ENCODE peak calls at places on chromosomes 3 and 15, in ten cellular contexts. One of them, this sample, is unnamed.

GRCh38 chr15:49621327-49622210 is 721 bp downstream of the DTWD1 start:
- DNase-seq in anterior cingulate cortex: no peak
- DNase-seq in ecto neural progenitor cell: no peak
- DNase-seq in NCI-H1092: no peak
- DNase-seq in neural crest cell: no peak
- DNase-seq in T-helper 2 cell: peak; percentile 15
- DNase-seq in activated CD4-positive, alpha-beta T cell treated with anti-CD3 and anti-CD28 coated beads, Interleukin-2, amount 50 U/mL, for 24 hours: no peak
- DNase-seq in cardiac fibroblast: peak; percentile 29
- DNase-seq in neuronal stem cell: no peak
- DNase-seq in HL-60: peak; percentile 12
- DNase-seq in this sample: no peak

GRCh38 chr15:50945725-50946124 is 37.2 kb downstream of the AP4E1 start:
- DNase-seq in anterior cingulate cortex: no peak
- DNase-seq in ecto neural progenitor cell: no peak
- DNase-seq in NCI-H1092: no peak
- DNase-seq in neural crest cell: no peak
- DNase-seq in T-helper 2 cell: no peak
- DNase-seq in activated CD4-positive, alpha-beta T cell treated with anti-CD3 and anti-CD28 coated beads, Interleukin-2, amount 50 U/mL, for 24 hours: no peak
- DNase-seq in cardiac fibroblast: peak; percentile 44
- DNase-seq in neuronal stem cell: no peak
- DNase-seq in HL-60: peak; percentile 7
- DNase-seq in this sample: no peak

GRCh38 chr3:57942872-57943283 is 65.3 kb upstream of the FLNB start:
- DNase-seq in anterior cingulate cortex: no peak
- DNase-seq in ecto neural progenitor cell: no peak
- DNase-seq in NCI-H1092: no peak
- DNase-seq in neural crest cell: no peak
- DNase-seq in T-helper 2 cell: no peak
- DNase-seq in activated CD4-positive, alpha-beta T cell treated with anti-CD3 and anti-CD28 coated beads, Interleukin-2, amount 50 U/mL, for 24 hours: no peak
- DNase-seq in cardiac fibroblast: no peak
- DNase-seq in neuronal stem cell: no peak
- DNase-seq in HL-60: no peak
- DNase-seq in this sample: no peak

GRCh38 chr3:60316121-60316783 is 935.0 kb downstream of the FHIT start:
- DNase-seq in anterior cingulate cortex: no peak
- DNase-seq in ecto neural progenitor cell: no peak
- DNase-seq in NCI-H1092: no peak
- DNase-seq in neural crest cell: no peak
- DNase-seq in T-helper 2 cell: no peak
- DNase-seq in activated CD4-positive, alpha-beta T cell treated with anti-CD3 and anti-CD28 coated beads, Interleukin-2, amount 50 U/mL, for 24 hours: no peak
- DNase-seq in cardiac fibroblast: peak; percentile 81
- DNase-seq in neuronal stem cell: no peak
- DNase-seq in HL-60: no peak
- DNase-seq in this sample: no peak

GRCh38 chr15:57319919-57320542 is 56.3 kb upstream of the CGNL1 start:
- DNase-seq in anterior cingulate cortex: no peak
- DNase-seq in ecto neural progenitor cell: no peak
- DNase-seq in NCI-H1092: no peak
- DNase-seq in neural crest cell: no peak
- DNase-seq in T-helper 2 cell: no peak
- DNase-seq in activated CD4-positive, alpha-beta T cell treated with anti-CD3 and anti-CD28 coated beads, Interleukin-2, amount 50 U/mL, for 24 hours: no peak
- DNase-seq in cardiac fibroblast: no peak
- DNase-seq in neuronal stem cell: no peak
- DNase-seq in HL-60: no peak
- DNase-seq in this sample: no peak

GRCh38 chr3:194872669-194872977 is 186.9 kb downstream of the FAM43A start:
- DNase-seq in anterior cingulate cortex: no peak
- DNase-seq in ecto neural progenitor cell: no peak
- DNase-seq in NCI-H1092: no peak
- DNase-seq in neural crest cell: no peak
- DNase-seq in T-helper 2 cell: no peak
- DNase-seq in activated CD4-positive, alpha-beta T cell treated with anti-CD3 and anti-CD28 coated beads, Interleukin-2, amount 50 U/mL, for 24 hours: no peak
- DNase-seq in cardiac fibroblast: peak; percentile 35
- DNase-seq in neuronal stem cell: no peak
- DNase-seq in HL-60: no peak
- DNase-seq in this sample: peak; percentile 45

GRCh38 chr3:146469206-146470017 is at the start of gene PLSCR2:
- DNase-seq in anterior cingulate cortex: no peak
- DNase-seq in ecto neural progenitor cell: peak; percentile 58
- DNase-seq in NCI-H1092: peak; percentile 22
- DNase-seq in neural crest cell: no peak
- DNase-seq in T-helper 2 cell: peak; percentile 68
- DNase-seq in activated CD4-positive, alpha-beta T cell treated with anti-CD3 and anti-CD28 coated beads, Interleukin-2, amount 50 U/mL, for 24 hours: peak; percentile 39
- DNase-seq in cardiac fibroblast: peak; percentile 23
- DNase-seq in neuronal stem cell: no peak
- DNase-seq in HL-60: no peak
- DNase-seq in this sample: peak; percentile 19

GRCh38 chr3:174533286-174533685 is 325.8 kb upstream of the NAALADL2 start:
- DNase-seq in anterior cingulate cortex: no peak
- DNase-seq in ecto neural progenitor cell: no peak
- DNase-seq in NCI-H1092: no peak
- DNase-seq in neural crest cell: no peak
- DNase-seq in T-helper 2 cell: no peak
- DNase-seq in activated CD4-positive, alpha-beta T cell treated with anti-CD3 and anti-CD28 coated beads, Interleukin-2, amount 50 U/mL, for 24 hours: no peak
- DNase-seq in cardiac fibroblast: no peak
- DNase-seq in neuronal stem cell: no peak
- DNase-seq in HL-60: no peak
- DNase-seq in this sample: peak; percentile 58

GRCh38 chr3:81914254-81914653 is 152.8 kb upstream of the GBE1 start:
- DNase-seq in anterior cingulate cortex: no peak
- DNase-seq in ecto neural progenitor cell: no peak
- DNase-seq in NCI-H1092: no peak
- DNase-seq in neural crest cell: no peak
- DNase-seq in T-helper 2 cell: no peak
- DNase-seq in activated CD4-positive, alpha-beta T cell treated with anti-CD3 and anti-CD28 coated beads, Interleukin-2, amount 50 U/mL, for 24 hours: no peak
- DNase-seq in cardiac fibroblast: no peak
- DNase-seq in neuronal stem cell: no peak
- DNase-seq in HL-60: no peak
- DNase-seq in this sample: no peak

GRCh38 chr15:51837784-51838183 is 8.3 kb downstream of the TMOD3 start:
- DNase-seq in anterior cingulate cortex: no peak
- DNase-seq in ecto neural progenitor cell: no peak
- DNase-seq in NCI-H1092: no peak
- DNase-seq in neural crest cell: no peak
- DNase-seq in T-helper 2 cell: peak; percentile 53
- DNase-seq in activated CD4-positive, alpha-beta T cell treated with anti-CD3 and anti-CD28 coated beads, Interleukin-2, amount 50 U/mL, for 24 hours: no peak
- DNase-seq in cardiac fibroblast: peak; percentile 52
- DNase-seq in neuronal stem cell: no peak
- DNase-seq in HL-60: peak; percentile 41
- DNase-seq in this sample: no peak

GRCh38 chr3:126656376-126657134 is 1.6 kb upstream of the TXNRD3 start:
- DNase-seq in anterior cingulate cortex: no peak
- DNase-seq in ecto neural progenitor cell: no peak
- DNase-seq in NCI-H1092: no peak
- DNase-seq in neural crest cell: no peak
- DNase-seq in T-helper 2 cell: no peak
- DNase-seq in activated CD4-positive, alpha-beta T cell treated with anti-CD3 and anti-CD28 coated beads, Interleukin-2, amount 50 U/mL, for 24 hours: no peak
- DNase-seq in cardiac fibroblast: no peak
- DNase-seq in neuronal stem cell: no peak
- DNase-seq in HL-60: no peak
- DNase-seq in this sample: no peak

GRCh38 chr3:31581660-31582059 is 48.9 kb downstream of the STT3B start:
- DNase-seq in anterior cingulate cortex: no peak
- DNase-seq in ecto neural progenitor cell: no peak
- DNase-seq in NCI-H1092: no peak
- DNase-seq in neural crest cell: no peak
- DNase-seq in T-helper 2 cell: no peak
- DNase-seq in activated CD4-positive, alpha-beta T cell treated with anti-CD3 and anti-CD28 coated beads, Interleukin-2, amount 50 U/mL, for 24 hours: no peak
- DNase-seq in cardiac fibroblast: peak; percentile 11
- DNase-seq in neuronal stem cell: no peak
- DNase-seq in HL-60: peak; percentile 32
- DNase-seq in this sample: peak; percentile 9

GRCh38 chr3:139745831-139746230 is 68.1 kb upstream of the NMNAT3 start:
- DNase-seq in anterior cingulate cortex: no peak
- DNase-seq in ecto neural progenitor cell: no peak
- DNase-seq in NCI-H1092: no peak
- DNase-seq in neural crest cell: no peak
- DNase-seq in T-helper 2 cell: no peak
- DNase-seq in activated CD4-positive, alpha-beta T cell treated with anti-CD3 and anti-CD28 coated beads, Interleukin-2, amount 50 U/mL, for 24 hours: no peak
- DNase-seq in cardiac fibroblast: peak; percentile 25
- DNase-seq in neuronal stem cell: no peak
- DNase-seq in HL-60: no peak
- DNase-seq in this sample: peak; percentile 59

GRCh38 chr15:81271761-81272644 is 51.9 kb downstream of the STARD5 start:
- DNase-seq in anterior cingulate cortex: no peak
- DNase-seq in ecto neural progenitor cell: no peak
- DNase-seq in NCI-H1092: no peak
- DNase-seq in neural crest cell: no peak
- DNase-seq in T-helper 2 cell: no peak
- DNase-seq in activated CD4-positive, alpha-beta T cell treated with anti-CD3 and anti-CD28 coated beads, Interleukin-2, amount 50 U/mL, for 24 hours: no peak
- DNase-seq in cardiac fibroblast: no peak
- DNase-seq in neuronal stem cell: no peak
- DNase-seq in HL-60: no peak
- DNase-seq in this sample: no peak

GRCh38 chr15:80585544-80586018 is 109.5 kb upstream of the ABHD17C start:
- DNase-seq in anterior cingulate cortex: no peak
- DNase-seq in ecto neural progenitor cell: no peak
- DNase-seq in NCI-H1092: no peak
- DNase-seq in neural crest cell: no peak
- DNase-seq in T-helper 2 cell: peak; percentile 14
- DNase-seq in activated CD4-positive, alpha-beta T cell treated with anti-CD3 and anti-CD28 coated beads, Interleukin-2, amount 50 U/mL, for 24 hours: no peak
- DNase-seq in cardiac fibroblast: no peak
- DNase-seq in neuronal stem cell: no peak
- DNase-seq in HL-60: no peak
- DNase-seq in this sample: no peak

GRCh38 chr3:20256144-20256543 is 70.1 kb upstream of the SGO1 start:
- DNase-seq in anterior cingulate cortex: no peak
- DNase-seq in ecto neural progenitor cell: no peak
- DNase-seq in NCI-H1092: no peak
- DNase-seq in neural crest cell: no peak
- DNase-seq in T-helper 2 cell: no peak
- DNase-seq in activated CD4-positive, alpha-beta T cell treated with anti-CD3 and anti-CD28 coated beads, Interleukin-2, amount 50 U/mL, for 24 hours: no peak
- DNase-seq in cardiac fibroblast: peak; percentile 7
- DNase-seq in neuronal stem cell: no peak
- DNase-seq in HL-60: no peak
- DNase-seq in this sample: no peak

GRCh38 chr15:38612159-38612863 is 47.7 kb upstream of the RASGRP1 start:
- DNase-seq in anterior cingulate cortex: no peak
- DNase-seq in ecto neural progenitor cell: no peak
- DNase-seq in NCI-H1092: no peak
- DNase-seq in neural crest cell: no peak
- DNase-seq in T-helper 2 cell: peak; percentile 78
- DNase-seq in activated CD4-positive, alpha-beta T cell treated with anti-CD3 and anti-CD28 coated beads, Interleukin-2, amount 50 U/mL, for 24 hours: no peak
- DNase-seq in cardiac fibroblast: no peak
- DNase-seq in neuronal stem cell: no peak
- DNase-seq in HL-60: no peak
- DNase-seq in this sample: no peak

GRCh38 chr3:10474439-10474723 is 31.0 kb downstream of the ATP2B2 start:
- DNase-seq in anterior cingulate cortex: no peak
- DNase-seq in ecto neural progenitor cell: no peak
- DNase-seq in NCI-H1092: no peak
- DNase-seq in neural crest cell: no peak
- DNase-seq in T-helper 2 cell: no peak
- DNase-seq in activated CD4-positive, alpha-beta T cell treated with anti-CD3 and anti-CD28 coated beads, Interleukin-2, amount 50 U/mL, for 24 hours: no peak
- DNase-seq in cardiac fibroblast: no peak
- DNase-seq in neuronal stem cell: no peak
- DNase-seq in HL-60: no peak
- DNase-seq in this sample: no peak

This sample was measured in amniotic epithelial cell.